ENCODE peak calls at places on chromosomes 13 and 19, in ten cellular contexts. One of them, this sample, is unnamed.

GRCh38 chr19:10553087-10553667 is 9.5 kb downstream of the ATG4D start:
- DNase-seq in GM18507: no peak
- DNase-seq in fibroblast of the aortic adventitia: no peak
- DNase-seq in hippocampal formation: no peak
- DNase-seq in mesenteric fat pad: no peak
- DNase-seq in cerebellar nuclear complex: no peak
- DNase-seq in activated CD4-positive, alpha-beta T cell treated with anti-CD3 and anti-CD28 coated beads, Interleukin-2, amount 50 U/mL, for 1 hour: no peak
- DNase-seq in AG08396: no peak
- DNase-seq in brain microvascular endothelial cell: no peak
- DNase-seq in activated gamma-delta T cell treated with anti-CD3 and anti-CD28 coated beads, Interleukin-2, amount 50 U/mL, for 16 hours: no peak
- DNase-seq in this sample: no peak

GRCh38 chr19:294341-294818 is 3.2 kb upstream of the PLPP2 start:
- DNase-seq in brain microvascular endothelial cell: no peak
- DNase-seq in cerebellar nuclear complex: no peak
- DNase-seq in AG08396: peak
- DNase-seq in hippocampal formation: no peak
- DNase-seq in activated CD4-positive, alpha-beta T cell treated with anti-CD3 and anti-CD28 coated beads, Interleukin-2, amount 50 U/mL, for 1 hour: no peak
- DNase-seq in fibroblast of the aortic adventitia: no peak
- DNase-seq in mesenteric fat pad: no peak
- DNase-seq in activated gamma-delta T cell treated with anti-CD3 and anti-CD28 coated beads, Interleukin-2, amount 50 U/mL, for 16 hours: no peak
- DNase-seq in GM18507: no peak
- DNase-seq in this sample: no peak

GRCh38 chr13:51849145-51850101 is 4.4 kb upstream of the TMEM272 start:
- DNase-seq in mesenteric fat pad: no peak
- DNase-seq in activated CD4-positive, alpha-beta T cell treated with anti-CD3 and anti-CD28 coated beads, Interleukin-2, amount 50 U/mL, for 1 hour: peak
- DNase-seq in GM18507: peak
- DNase-seq in cerebellar nuclear complex: no peak
- DNase-seq in hippocampal formation: no peak
- DNase-seq in AG08396: no peak
- DNase-seq in fibroblast of the aortic adventitia: no peak
- DNase-seq in brain microvascular endothelial cell: peak
- DNase-seq in activated gamma-delta T cell treated with anti-CD3 and anti-CD28 coated beads, Interleukin-2, amount 50 U/mL, for 16 hours: no peak
- DNase-seq in this sample: peak

GRCh38 chr13:74732736-74733135 is 598.5 kb upstream of the KLF12 start:
- DNase-seq in brain microvascular endothelial cell: no peak
- DNase-seq in mesenteric fat pad: no peak
- DNase-seq in AG08396: no peak
- DNase-seq in cerebellar nuclear complex: no peak
- DNase-seq in hippocampal formation: no peak
- DNase-seq in activated gamma-delta T cell treated with anti-CD3 and anti-CD28 coated beads, Interleukin-2, amount 50 U/mL, for 16 hours: no peak
- DNase-seq in activated CD4-positive, alpha-beta T cell treated with anti-CD3 and anti-CD28 coated beads, Interleukin-2, amount 50 U/mL, for 1 hour: no peak
- DNase-seq in GM18507: no peak
- DNase-seq in fibroblast of the aortic adventitia: no peak
- DNase-seq in this sample: no peak

GRCh38 chr19:55289117-55289796 is 5.5 kb downstream of the BRSK1 start:
- DNase-seq in activated gamma-delta T cell treated with anti-CD3 and anti-CD28 coated beads, Interleukin-2, amount 50 U/mL, for 16 hours: no peak
- DNase-seq in GM18507: no peak
- DNase-seq in mesenteric fat pad: no peak
- DNase-seq in activated CD4-positive, alpha-beta T cell treated with anti-CD3 and anti-CD28 coated beads, Interleukin-2, amount 50 U/mL, for 1 hour: no peak
- DNase-seq in AG08396: no peak
- DNase-seq in cerebellar nuclear complex: no peak
- DNase-seq in brain microvascular endothelial cell: no peak
- DNase-seq in hippocampal formation: no peak
- DNase-seq in fibroblast of the aortic adventitia: peak
- DNase-seq in this sample: no peak

GRCh38 chr13:33740134-33740538 is 77.8 kb upstream of the RFC3 start:
- DNase-seq in AG08396: no peak
- DNase-seq in brain microvascular endothelial cell: peak
- DNase-seq in cerebellar nuclear complex: no peak
- DNase-seq in activated gamma-delta T cell treated with anti-CD3 and anti-CD28 coated beads, Interleukin-2, amount 50 U/mL, for 16 hours: no peak
- DNase-seq in hippocampal formation: no peak
- DNase-seq in mesenteric fat pad: no peak
- DNase-seq in fibroblast of the aortic adventitia: peak
- DNase-seq in GM18507: no peak
- DNase-seq in activated CD4-positive, alpha-beta T cell treated with anti-CD3 and anti-CD28 coated beads, Interleukin-2, amount 50 U/mL, for 1 hour: no peak
- DNase-seq in this sample: no peak

GRCh38 chr19:7533281-7533819 is 2.2 kb upstream of the PNPLA6 start:
- DNase-seq in activated gamma-delta T cell treated with anti-CD3 and anti-CD28 coated beads, Interleukin-2, amount 50 U/mL, for 16 hours: no peak
- DNase-seq in hippocampal formation: no peak
- DNase-seq in activated CD4-positive, alpha-beta T cell treated with anti-CD3 and anti-CD28 coated beads, Interleukin-2, amount 50 U/mL, for 1 hour: no peak
- DNase-seq in fibroblast of the aortic adventitia: peak
- DNase-seq in brain microvascular endothelial cell: no peak
- DNase-seq in cerebellar nuclear complex: no peak
- DNase-seq in mesenteric fat pad: no peak
- DNase-seq in GM18507: no peak
- DNase-seq in AG08396: no peak
- DNase-seq in this sample: peak

GRCh38 chr13:37109080-37109678 is 3.7 kb upstream of the CSNK1A1L start:
- DNase-seq in activated CD4-positive, alpha-beta T cell treated with anti-CD3 and anti-CD28 coated beads, Interleukin-2, amount 50 U/mL, for 1 hour: no peak
- DNase-seq in GM18507: no peak
- DNase-seq in brain microvascular endothelial cell: peak
- DNase-seq in AG08396: peak
- DNase-seq in cerebellar nuclear complex: no peak
- DNase-seq in mesenteric fat pad: no peak
- DNase-seq in activated gamma-delta T cell treated with anti-CD3 and anti-CD28 coated beads, Interleukin-2, amount 50 U/mL, for 16 hours: no peak
- DNase-seq in hippocampal formation: no peak
- DNase-seq in fibroblast of the aortic adventitia: peak
- DNase-seq in this sample: peak

GRCh38 chr19:7292950-7293794 is 1.0 kb downstream of the INSR start:
- DNase-seq in AG08396: peak
- DNase-seq in activated CD4-positive, alpha-beta T cell treated with anti-CD3 and anti-CD28 coated beads, Interleukin-2, amount 50 U/mL, for 1 hour: no peak
- DNase-seq in cerebellar nuclear complex: no peak
- DNase-seq in hippocampal formation: no peak
- DNase-seq in mesenteric fat pad: peak
- DNase-seq in GM18507: no peak
- DNase-seq in brain microvascular endothelial cell: no peak
- DNase-seq in activated gamma-delta T cell treated with anti-CD3 and anti-CD28 coated beads, Interleukin-2, amount 50 U/mL, for 16 hours: no peak
- DNase-seq in fibroblast of the aortic adventitia: no peak
- DNase-seq in this sample: peak

GRCh38 chr13:91745962-91746361 is 347.5 kb downstream of the GPC5 start:
- DNase-seq in activated gamma-delta T cell treated with anti-CD3 and anti-CD28 coated beads, Interleukin-2, amount 50 U/mL, for 16 hours: no peak
- DNase-seq in cerebellar nuclear complex: no peak
- DNase-seq in AG08396: no peak
- DNase-seq in hippocampal formation: no peak
- DNase-seq in fibroblast of the aortic adventitia: no peak
- DNase-seq in GM18507: no peak
- DNase-seq in mesenteric fat pad: no peak
- DNase-seq in brain microvascular endothelial cell: no peak
- DNase-seq in activated CD4-positive, alpha-beta T cell treated with anti-CD3 and anti-CD28 coated beads, Interleukin-2, amount 50 U/mL, for 1 hour: no peak
- DNase-seq in this sample: no peak

GRCh38 chr13:98216135-98216565 is 39.1 kb upstream of the RNF113B start:
- DNase-seq in mesenteric fat pad: no peak
- DNase-seq in hippocampal formation: no peak
- DNase-seq in activated gamma-delta T cell treated with anti-CD3 and anti-CD28 coated beads, Interleukin-2, amount 50 U/mL, for 16 hours: no peak
- DNase-seq in brain microvascular endothelial cell: peak
- DNase-seq in GM18507: no peak
- DNase-seq in fibroblast of the aortic adventitia: peak
- DNase-seq in cerebellar nuclear complex: no peak
- DNase-seq in AG08396: peak
- DNase-seq in activated CD4-positive, alpha-beta T cell treated with anti-CD3 and anti-CD28 coated beads, Interleukin-2, amount 50 U/mL, for 1 hour: no peak
- DNase-seq in this sample: no peak

GRCh38 chr19:10419200-10419645 is 1.1 kb upstream of the PDE4A start:
- DNase-seq in activated gamma-delta T cell treated with anti-CD3 and anti-CD28 coated beads, Interleukin-2, amount 50 U/mL, for 16 hours: no peak
- DNase-seq in mesenteric fat pad: no peak
- DNase-seq in AG08396: peak
- DNase-seq in activated CD4-positive, alpha-beta T cell treated with anti-CD3 and anti-CD28 coated beads, Interleukin-2, amount 50 U/mL, for 1 hour: no peak
- DNase-seq in hippocampal formation: no peak
- DNase-seq in cerebellar nuclear complex: no peak
- DNase-seq in GM18507: no peak
- DNase-seq in brain microvascular endothelial cell: no peak
- DNase-seq in fibroblast of the aortic adventitia: no peak
- DNase-seq in this sample: no peak

GRCh38 chr19:38701455-38702063 is 42.7 kb downstream of the CAPN12 start:
- DNase-seq in cerebellar nuclear complex: no peak
- DNase-seq in AG08396: peak
- DNase-seq in mesenteric fat pad: no peak
- DNase-seq in fibroblast of the aortic adventitia: peak
- DNase-seq in brain microvascular endothelial cell: no peak
- DNase-seq in activated CD4-positive, alpha-beta T cell treated with anti-CD3 and anti-CD28 coated beads, Interleukin-2, amount 50 U/mL, for 1 hour: no peak
- DNase-seq in GM18507: no peak
- DNase-seq in hippocampal formation: no peak
- DNase-seq in activated gamma-delta T cell treated with anti-CD3 and anti-CD28 coated beads, Interleukin-2, amount 50 U/mL, for 16 hours: no peak
- DNase-seq in this sample: no peak

GRCh38 chr13:99269627-99270252 is 11.6 kb upstream of the GPR18 start:
- DNase-seq in AG08396: peak
- DNase-seq in GM18507: no peak
- DNase-seq in activated CD4-positive, alpha-beta T cell treated with anti-CD3 and anti-CD28 coated beads, Interleukin-2, amount 50 U/mL, for 1 hour: no peak
- DNase-seq in cerebellar nuclear complex: no peak
- DNase-seq in fibroblast of the aortic adventitia: peak
- DNase-seq in hippocampal formation: no peak
- DNase-seq in mesenteric fat pad: no peak
- DNase-seq in activated gamma-delta T cell treated with anti-CD3 and anti-CD28 coated beads, Interleukin-2, amount 50 U/mL, for 16 hours: no peak
- DNase-seq in brain microvascular endothelial cell: peak
- DNase-seq in this sample: peak